ENCODE peak calls at places on chromosomes 2 and 18, in five cellular contexts. Y, O, P, S and R are unnamed samples.
A peak's percentile ranks its signal among the peaks of the same experiment; 100 is the strongest.

GRCh38 chr2:53519925-53520629 is 247.5 kb upstream of the CHAC2 start:
- DNase-seq in O (no peak), S (no peak), P (no peak), Y (no peak), R (no peak)

GRCh38 chr2:79971807-79972206 is 332.7 kb downstream of the LRRTM1 start:
- DNase-seq in Y (no peak), P (no peak), S (no peak), O (no peak), R (no peak)

GRCh38 chr18:34550902-34551301 is 159.2 kb upstream of the DTNA start:
- DNase-seq in P (no peak), S (no peak), Y (no peak), O (no peak), R (no peak)

GRCh38 chr2:10787176-10787968 is 25.2 kb downstream of the PDIA6 start:
- DNase-seq in Y (no peak), S (peak; percentile 10), P (peak; percentile 35), O (peak; percentile 49), R (peak; percentile 30)

GRCh38 chr2:64987963-64988419 is 1.2 kb upstream of the SLC1A4 start:
- DNase-seq in O (no peak), Y (no peak), P (peak; percentile 80), S (peak; percentile 95), R (no peak)

GRCh38 chr2:233035426-233036161 is 3.1 kb downstream of the NEU2 start:
- DNase-seq in S (no peak), O (no peak), P (no peak), Y (no peak), R (no peak)

GRCh38 chr2:119810039-119810630 is 50.4 kb downstream of the PTPN4 start:
- DNase-seq in O (no peak), Y (no peak), S (no peak), P (no peak), R (no peak)

GRCh38 chr2:85529809-85530208 is 9.2 kb upstream of the MAT2A start:
- DNase-seq in P (no peak), O (no peak), S (no peak), Y (no peak), R (no peak)

GRCh38 chr2:60516383-60516811 is 37.1 kb downstream of the BCL11A start:
- DNase-seq in S (peak; percentile 64), P (peak; percentile 57), O (no peak), Y (no peak), R (no peak)

GRCh38 chr2:156445311-156446218 is 9.4 kb downstream of the GPD2 start:
- DNase-seq in Y (no peak), O (no peak), S (peak; percentile 75), P (peak; percentile 84), R (no peak)

GRCh38 chr2:157443795-157444642 is at the start of gene CYTIP:
- DNase-seq in S (no peak), Y (no peak), O (peak; percentile 79), P (no peak), R (peak; percentile 38)

GRCh38 chr18:31093880-31094279 is 8.3 kb downstream of the DSC2 start:
- DNase-seq in P (no peak), Y (no peak), O (no peak), S (no peak), R (no peak)

GRCh38 chr18:24055878-24056277 is 41.3 kb downstream of the TTC39C start:
- DNase-seq in P (no peak), O (no peak), S (peak; percentile 58), Y (no peak), R (no peak)

GRCh38 chr2:189526936-189527654 is 53.5 kb downstream of the SLC40A1 start:
- DNase-seq in S (peak; percentile 45), P (no peak), O (no peak), Y (no peak), R (no peak)

GRCh38 chr2:26914286-26914962 is 56.0 kb upstream of the MAPRE3 start:
- DNase-seq in O (no peak), Y (no peak), P (no peak), S (no peak), R (no peak)

GRCh38 chr18:21735452-21736015 is 5.1 kb upstream of the MIB1 start:
- DNase-seq in S (peak; percentile 84), O (peak; percentile 4), P (peak; percentile 84), Y (no peak), R (no peak)

GRCh38 chr2:182240862-182241371 is 185.9 kb downstream of the PDE1A start:
- DNase-seq in Y (no peak), S (peak; percentile 43), P (peak; percentile 52), O (peak; percentile 34), R (peak; percentile 69)

GRCh38 chr18:45775726-45776125 is 49.7 kb upstream of the SIGLEC15 start:
- DNase-seq in Y (no peak), S (no peak), P (no peak), O (no peak), R (no peak)

GRCh38 chr2:117936871-117937428 is 76.9 kb downstream of the CCDC93 start:
- DNase-seq in S (peak; percentile 39), P (no peak), Y (no peak), O (no peak), R (no peak)

GRCh38 chr2:161388146-161388779 is 27.8 kb upstream of the TBR1 start:
- DNase-seq in Y (no peak), O (no peak), S (no peak), P (no peak), R (no peak)

DNA sequence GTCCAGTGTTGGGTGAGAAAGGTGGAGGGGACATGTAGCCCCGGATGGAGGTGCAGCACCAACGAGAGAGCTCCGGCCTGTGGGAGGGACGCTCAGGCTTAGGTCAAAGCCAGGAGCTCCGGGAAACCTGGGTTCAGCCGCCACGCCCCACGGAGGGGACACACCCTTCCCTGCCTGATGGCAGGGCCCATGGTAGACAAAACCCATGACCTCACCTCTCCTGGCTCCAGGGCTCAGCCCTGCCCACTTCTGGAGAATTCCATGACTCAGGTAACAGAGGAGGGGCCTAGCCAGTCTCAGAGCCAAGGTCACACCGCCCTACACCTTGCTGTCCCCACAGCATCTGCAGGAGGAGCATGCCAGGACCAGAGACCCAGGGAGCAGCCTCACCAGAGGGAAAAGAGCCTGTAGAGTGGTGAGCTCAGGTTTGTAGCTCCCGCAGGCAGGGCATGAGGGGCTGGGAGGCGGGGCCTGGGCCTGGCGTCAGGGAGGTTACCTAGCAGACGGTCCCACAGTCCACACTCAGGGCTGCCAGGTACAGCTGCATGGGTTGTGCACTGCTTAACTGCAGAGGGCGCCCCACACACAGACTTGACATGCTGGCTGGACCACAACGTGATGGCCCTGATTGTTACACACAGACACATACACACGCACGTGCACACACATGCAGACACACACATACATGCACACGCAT is 70.8 kb upstream of the SMAD7 start:
- DNase-seq in P (peak; percentile 93), O (no peak), S (peak; percentile 40), Y (peak; percentile 33), R (peak; percentile 70)
- TF ChIP-seq CTCF in P (peak; percentile 39), O (no peak), S (peak; percentile 61), Y (no peak), R (peak; percentile 51)

GRCh38 chr2:179341152-179341866 is 76.7 kb upstream of the SESTD1 start:
- DNase-seq in O (no peak), Y (no peak), S (no peak), P (peak; percentile 17), R (no peak)

GRCh38 chr2:179343945-179344279 is 79.3 kb upstream of the SESTD1 start:
- DNase-seq in O (no peak), P (no peak), Y (no peak), S (no peak), R (no peak)

GRCh38 chr2:179338681-179339080 is 74.0 kb upstream of the SESTD1 start:
- DNase-seq in S (peak; percentile 67), P (peak; percentile 26), O (no peak), Y (no peak), R (no peak)

GRCh38 chr2:179336782-179337534 is 72.3 kb upstream of the SESTD1 start:
- DNase-seq in S (peak; percentile 53), Y (peak; percentile 40), P (no peak), O (no peak), R (no peak)

DNA sequence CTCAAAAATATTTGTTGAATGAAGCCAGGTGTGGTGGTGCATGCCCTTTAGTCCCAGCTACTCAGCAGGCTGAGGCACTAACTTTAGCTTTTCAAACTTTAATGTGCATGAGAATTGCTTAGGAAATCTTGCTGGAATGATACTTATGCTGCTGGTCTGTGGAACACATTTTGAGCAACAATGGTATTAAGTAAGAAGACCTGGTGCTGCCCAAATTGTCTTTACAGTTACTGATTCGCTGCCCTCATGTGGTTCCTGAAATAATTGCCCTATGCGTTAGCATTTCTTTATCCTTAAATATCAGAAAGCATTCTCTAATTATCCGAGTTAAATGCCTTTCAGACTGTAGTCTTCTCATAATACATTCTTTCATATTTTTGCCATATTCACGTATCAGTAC is 76.0 kb upstream of the SESTD1 start:
- DNase-seq in Y (no peak), O (peak; percentile 44), S (peak; percentile 39), P (peak; percentile 64), R (no peak)
- TF ChIP-seq CTCF in Y (peak; percentile 43), O (peak; percentile 38), S (peak; percentile 34), P (peak; percentile 54), R (no peak)

GRCh38 chr18:59663096-59663495 is 34.1 kb downstream of the CCBE1 start:
- DNase-seq in Y (no peak), O (no peak), P (peak; percentile 51), S (no peak), R (no peak)

GRCh38 chr18:59664329-59664728 is 32.9 kb downstream of the CCBE1 start:
- DNase-seq in S (peak; percentile 71), Y (no peak), P (no peak), O (no peak), R (no peak)

GRCh38 chr18:59660398-59660797 is 36.8 kb downstream of the CCBE1 start:
- DNase-seq in O (no peak), S (no peak), Y (no peak), P (no peak), R (no peak)

GRCh38 chr18:59660976-59661743 is 36.1 kb downstream of the CCBE1 start:
- DNase-seq in Y (no peak), O (no peak), P (peak; percentile 80), S (peak; percentile 88), R (no peak)

DNA sequence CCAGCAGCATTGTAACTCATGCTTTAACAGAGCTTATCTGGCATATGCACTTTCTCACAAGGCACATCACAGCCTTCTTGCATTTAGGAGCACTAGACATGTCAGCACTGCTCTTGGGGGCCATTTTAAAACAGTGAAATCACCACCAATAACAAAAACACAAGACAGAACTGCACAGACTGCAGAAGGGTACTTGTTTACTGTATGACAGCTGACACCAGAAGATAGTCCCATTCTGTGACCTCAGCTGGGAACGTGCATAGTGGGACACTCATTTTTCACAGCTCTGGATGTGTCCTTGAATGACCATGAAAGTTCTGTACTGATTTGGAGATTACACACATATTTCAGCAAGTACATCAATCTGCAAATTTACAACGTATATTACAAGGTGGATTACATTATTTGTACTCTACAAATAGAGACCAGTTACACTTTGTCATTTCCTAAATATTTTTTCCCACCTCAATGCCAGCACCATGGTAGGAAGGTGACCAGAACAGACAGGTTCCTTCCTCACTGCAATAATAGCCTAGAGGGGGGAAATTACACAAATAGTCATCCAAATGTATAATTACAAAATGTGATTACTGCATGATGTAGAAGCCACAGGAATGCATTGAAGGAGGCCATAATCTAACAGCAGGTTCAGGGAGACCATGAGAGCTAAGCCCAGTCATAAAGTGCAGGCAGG is 35.1 kb downstream of the CCBE1 start:
- DNase-seq in S (no peak), P (peak; percentile 93), O (no peak), Y (no peak), R (no peak)
- TF ChIP-seq CTCF in S (no peak), P (no peak), O (no peak), Y (no peak), R (no peak)

GRCh38 chr2:146246734-146247523 is 1597.9 kb upstream of the ACVR2A start:
- DNase-seq in Y (no peak), S (no peak), P (no peak), O (no peak), R (no peak)
- TF ChIP-seq CTCF in Y (no peak), S (no peak), P (no peak), O (no peak), R (no peak)

GRCh38 chr2:71944183-71944550 is 203.5 kb downstream of the CYP26B1 start:
- DNase-seq in Y (no peak), O (no peak), P (no peak), S (no peak), R (no peak)
- TF ChIP-seq CTCF in Y (no peak), O (no peak), P (no peak), S (no peak), R (no peak)